ENCODE peak calls at places on chromosome 11, in six cellular contexts. Y, B, F, W, T and N are unnamed samples.

GRCh38 chr11:77193915-77194830 is 66.1 kb downstream of the MYO7A start:
- DNase-seq in B (no peak), Y (no peak), T (no peak), W (no peak), F (peak; percentile 54), N (no peak)

GRCh38 chr11:4183410-4184057 is 88.9 kb downstream of the RRM1 start:
- DNase-seq in F (no peak), Y (no peak), B (no peak), T (no peak), W (no peak), N (no peak)

GRCh38 chr11:131973017-131973416 is 602.6 kb downstream of the NTM start:
- DNase-seq in B (no peak), Y (no peak), W (no peak), F (no peak), T (no peak), N (no peak)

GRCh38 chr11:112965601-112966125 is 4.4 kb downstream of the NCAM1 start:
- DNase-seq in B (no peak), F (no peak), T (no peak), W (no peak), Y (no peak), N (no peak)

GRCh38 chr11:10302294-10302743 is 2.6 kb upstream of the ADM start:
- DNase-seq in F (no peak), B (no peak), Y (no peak), W (no peak), T (no peak), N (no peak)

GRCh38 chr11:47325271-47326041 is 27.0 kb downstream of the MYBPC3 start:
- DNase-seq in T (no peak), Y (no peak), F (no peak), W (no peak), B (no peak), N (no peak)

GRCh38 chr11:104713366-104713765 is 184.9 kb downstream of the CASP12 start:
- DNase-seq in B (no peak), Y (no peak), F (no peak), T (no peak), W (no peak), N (no peak)

GRCh38 chr11:56764976-56765375 is 16.5 kb upstream of the OR9G4 start:
- DNase-seq in T (no peak), Y (no peak), F (no peak), B (no peak), W (no peak), N (no peak)

GRCh38 chr11:33211588-33211987 is 45.6 kb upstream of the HIPK3 start:
- DNase-seq in Y (no peak), T (no peak), W (peak; percentile 89), F (no peak), B (no peak), N (no peak)

GRCh38 chr11:116215471-116216113 is 557.2 kb downstream of the BUD13 start:
- DNase-seq in F (no peak), W (no peak), B (no peak), Y (no peak), T (peak; percentile 67), N (peak; percentile 65)

GRCh38 chr11:85826096-85826855 is 15.3 kb upstream of the SYTL2 start:
- DNase-seq in Y (peak; percentile 84), W (no peak), F (no peak), T (no peak), B (no peak), N (peak; percentile 43)

GRCh38 chr11:127733552-127733951 is 733.0 kb upstream of the KIRREL3 start:
- DNase-seq in B (no peak), F (no peak), W (no peak), T (no peak), Y (no peak), N (no peak)

GRCh38 chr11:25453471-25453870 is 878.5 kb upstream of the ANO3 start:
- DNase-seq in B (no peak), T (no peak), F (no peak), W (no peak), Y (no peak), N (no peak)

GRCh38 chr11:124898711-124899110 is 1.0 kb upstream of the ROBO4 start:
- DNase-seq in T (peak; percentile 47), W (peak; percentile 44), F (no peak), Y (no peak), B (no peak), N (no peak)

GRCh38 chr11:57269580-57270021 is 32.6 kb upstream of the APLNR start:
- DNase-seq in W (no peak), T (no peak), F (no peak), Y (no peak), B (no peak), N (no peak)

GRCh38 chr11:100805509-100806199 is 118.6 kb downstream of the ARHGAP42 start:
- DNase-seq in W (no peak), B (no peak), F (no peak), Y (no peak), T (no peak), N (no peak)

GRCh38 chr11:75562048-75562835 is at the start of gene SERPINH1:
- DNase-seq in B (peak; percentile 72), F (peak; percentile 91), W (peak; percentile 81), Y (peak; percentile 97), T (peak; percentile 83), N (peak; percentile 78)

GRCh38 chr11:3824714-3825472 is 15.9 kb downstream of the RHOG start:
- DNase-seq in W (peak; percentile 69), T (peak; percentile 96), F (peak; percentile 89), Y (peak; percentile 81), B (no peak), N (peak; percentile 94)

GRCh38 chr11:1807628-1807995 is 27.2 kb upstream of the SYT8 start:
- DNase-seq in B (no peak), W (no peak), Y (peak; percentile 59), T (no peak), F (no peak), N (no peak)

GRCh38 chr11:133176748-133177147 is 355.6 kb downstream of the OPCML start:
- DNase-seq in B (no peak), F (no peak), W (no peak), T (no peak), Y (no peak), N (no peak)

GRCh38 chr11:72834905-72835304 is 20.7 kb downstream of the ATG16L2 start:
- DNase-seq in W (no peak), B (no peak), Y (no peak), F (peak; percentile 39), T (no peak), N (no peak)

GRCh38 chr11:32435947-32436750 is 810 bp upstream of the WT1 start:
- DNase-seq in T (peak; percentile 67), F (peak; percentile 53), B (no peak), Y (no peak), W (no peak), N (peak; percentile 50)

GRCh38 chr11:6385046-6385777 is 5.1 kb upstream of the SMPD1 start:
- DNase-seq in T (no peak), B (no peak), W (no peak), Y (no peak), F (no peak), N (no peak)

GRCh38 chr11:28512143-28512756 is 404.1 kb downstream of the METTL15 start:
- DNase-seq in B (no peak), F (no peak), W (no peak), T (no peak), Y (no peak), N (no peak)

GRCh38 chr11:28520291-28520690 is 412.1 kb downstream of the METTL15 start:
- DNase-seq in T (no peak), W (no peak), F (no peak), B (no peak), Y (no peak), N (no peak)

GRCh38 chr11:28517621-28518020 is 409.4 kb downstream of the METTL15 start:
- DNase-seq in Y (no peak), B (no peak), T (no peak), F (no peak), W (no peak), N (no peak)

GRCh38 chr11:28518825-28519224 is 410.6 kb downstream of the METTL15 start:
- DNase-seq in B (no peak), F (no peak), Y (no peak), W (no peak), T (no peak), N (no peak)

DNA sequence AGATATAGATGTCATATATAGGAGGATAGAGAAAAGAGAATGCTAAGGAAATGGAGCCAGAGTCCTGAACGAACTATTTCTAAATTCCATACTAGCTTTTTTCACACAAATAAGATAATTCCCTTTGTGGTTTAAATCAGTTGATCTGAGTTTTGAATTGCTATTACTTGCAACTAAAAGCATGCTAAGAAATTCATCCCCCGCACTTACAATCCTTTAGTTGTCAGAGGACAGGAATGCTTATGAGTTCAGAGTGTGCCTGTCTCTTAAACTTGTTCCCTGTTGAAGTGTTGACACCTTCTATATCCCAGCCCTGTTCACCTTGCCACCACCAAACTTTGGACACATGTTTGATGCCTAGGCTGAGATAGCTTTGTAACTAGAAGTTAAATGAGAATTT is 406.2 kb downstream of the METTL15 start:
- DNase-seq in Y (no peak), T (no peak), W (no peak), B (no peak), F (no peak), N (no peak)
- TF ChIP-seq MAX in Y (no peak), T (no peak), W (no peak), B (no peak), F (no peak), N (no peak)

DNA sequence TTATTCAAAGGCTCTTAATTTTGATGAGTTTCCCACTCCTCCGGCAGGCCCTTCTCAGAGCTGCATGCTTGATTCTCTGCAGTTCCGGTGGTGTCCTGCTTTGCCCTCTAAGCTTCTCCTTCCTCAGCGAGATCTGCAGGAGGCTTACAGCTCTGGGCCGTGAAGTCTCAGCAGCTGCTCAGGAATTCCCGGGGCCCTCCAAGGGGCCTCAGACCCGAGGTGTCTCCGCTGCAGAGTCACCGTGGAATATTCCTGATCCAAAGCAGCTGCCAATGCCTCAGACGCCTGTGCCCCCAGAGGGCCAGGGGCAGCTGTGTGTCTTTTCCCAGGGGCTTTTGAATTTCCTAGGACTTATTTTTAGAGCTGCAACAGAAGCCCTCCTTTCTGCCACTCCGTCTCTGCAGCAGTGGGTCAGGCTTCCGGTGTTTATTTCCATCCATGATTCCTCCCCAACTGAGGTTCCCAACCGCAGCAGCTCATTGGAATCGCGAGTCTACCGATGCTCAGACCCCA is 37.2 kb downstream of the RPS6KA4 start:
- DNase-seq in T (peak; percentile 62), F (peak; percentile 64), Y (no peak), B (no peak), W (no peak), N (peak; percentile 48)
- TF ChIP-seq MAX in T (no peak), F (no peak), Y (no peak), B (no peak), W (no peak), N (no peak)

DNA sequence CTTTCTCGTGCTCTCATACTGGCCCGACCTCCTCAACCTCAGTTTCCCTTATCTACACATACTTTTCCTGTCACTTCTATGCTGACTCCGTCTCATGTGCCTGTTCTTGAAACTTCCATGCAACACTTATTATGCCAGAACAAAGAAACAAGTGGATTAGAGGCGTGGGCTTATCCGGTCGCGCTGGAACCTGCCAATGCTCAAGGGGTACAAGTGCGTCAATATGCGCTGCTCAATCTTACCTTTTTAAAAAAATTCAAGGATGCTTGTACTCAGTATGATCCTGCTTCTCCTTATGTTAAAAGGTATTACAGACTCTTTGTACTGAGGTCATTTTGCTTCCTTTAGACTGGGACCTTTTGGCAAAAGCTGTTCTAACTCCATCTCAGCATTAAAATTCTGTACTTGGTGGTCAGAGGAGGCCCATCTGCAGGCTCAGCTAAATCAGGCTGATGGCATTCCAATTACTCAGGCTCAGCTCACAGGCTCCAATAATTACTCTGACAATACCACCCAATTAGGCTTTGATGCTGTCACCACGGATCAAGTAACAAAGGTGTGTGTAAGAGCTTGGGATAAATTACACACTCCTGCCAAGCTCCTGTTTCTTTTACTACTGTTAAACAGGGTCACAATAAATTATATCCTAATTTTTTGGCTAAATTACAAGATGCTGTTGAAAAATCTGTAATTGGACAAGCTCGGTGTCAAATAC is 26.3 kb upstream of the ALDH3B2 start:
- DNase-seq in W (no peak), F (no peak), B (no peak), Y (no peak), T (no peak), N (no peak)
- TF ChIP-seq MAX in W (no peak), F (no peak), B (no peak), Y (no peak), T (no peak), N (no peak)

GRCh38 chr11:120221115-120221752 is 10.4 kb downstream of the OAF start:
- DNase-seq in W (no peak), T (no peak), B (no peak), F (no peak), Y (no peak), N (no peak)
- TF ChIP-seq MAX in W (no peak), T (no peak), B (no peak), F (no peak), Y (no peak), N (no peak)